ENCODE peak calls at places on chromosome 5, in five cellular contexts. One of them, this sample, is unnamed.
A peak's percentile ranks its signal among the peaks of the same experiment; 100 is the strongest.

GRCh38 chr5:94830520-94830919 is 212.1 kb downstream of the SLF1 start:
- DNase-seq in A549: no peak
- DNase-seq in GM12878: no peak
- DNase-seq in K562: peak; percentile 10
- DNase-seq in HepG2: no peak
- DNase-seq in this sample: peak; percentile 54

GRCh38 chr5:130836729-130837660 is 328.1 kb downstream of the HINT1 start:
- DNase-seq in HepG2: no peak
- DNase-seq in A549: no peak
- DNase-seq in K562: peak; percentile 4
- DNase-seq in GM12878: peak; percentile 13
- DNase-seq in this sample: no peak

GRCh38 chr5:145941677-145942130 is 5.3 kb downstream of the SH3RF2 start:
- DNase-seq in A549: no peak
- DNase-seq in HepG2: no peak
- DNase-seq in GM12878: no peak
- DNase-seq in K562: no peak
- DNase-seq in this sample: no peak

GRCh38 chr5:53318303-53318702 is 162.1 kb upstream of the FST start:
- DNase-seq in HepG2: no peak
- DNase-seq in K562: peak; percentile 1
- DNase-seq in A549: no peak
- DNase-seq in GM12878: no peak
- DNase-seq in this sample: peak; percentile 73

GRCh38 chr5:156755421-156756087 is 94.5 kb upstream of the PPP1R2B start:
- DNase-seq in HepG2: no peak
- DNase-seq in A549: no peak
- DNase-seq in GM12878: no peak
- DNase-seq in K562: no peak
- DNase-seq in this sample: no peak

GRCh38 chr5:82635561-82636288 is 357.6 kb upstream of the RPS23 start:
- DNase-seq in K562: no peak
- DNase-seq in HepG2: peak; percentile 98
- DNase-seq in GM12878: no peak
- DNase-seq in A549: peak; percentile 67
- DNase-seq in this sample: no peak

GRCh38 chr5:72472031-72472430 is 35.2 kb downstream of the ZNF366 start:
- DNase-seq in GM12878: no peak
- DNase-seq in K562: no peak
- DNase-seq in HepG2: no peak
- DNase-seq in A549: no peak
- DNase-seq in this sample: no peak

GRCh38 chr5:172648755-172649154 is 7.7 kb downstream of the NEURL1B start:
- DNase-seq in HepG2: no peak
- DNase-seq in A549: no peak
- DNase-seq in K562: no peak
- DNase-seq in GM12878: no peak
- DNase-seq in this sample: no peak

GRCh38 chr5:79831381-79831780 is 141.7 kb downstream of the CMYA5 start:
- DNase-seq in A549: no peak
- DNase-seq in HepG2: no peak
- DNase-seq in K562: peak; percentile 27
- DNase-seq in GM12878: no peak
- DNase-seq in this sample: no peak

GRCh38 chr5:84290161-84290560 is 94.5 kb downstream of the EDIL3 start:
- DNase-seq in A549: no peak
- DNase-seq in GM12878: no peak
- DNase-seq in HepG2: no peak
- DNase-seq in K562: no peak
- DNase-seq in this sample: no peak

GRCh38 chr5:67983251-67983941 is 232.2 kb upstream of the PIK3R1 start:
- DNase-seq in HepG2: no peak
- DNase-seq in A549: no peak
- DNase-seq in GM12878: no peak
- DNase-seq in K562: no peak
- DNase-seq in this sample: no peak

GRCh38 chr5:98927988-98928801 is 612 bp downstream of the CHD1 start:
- DNase-seq in GM12878: no peak
- DNase-seq in K562: peak; percentile 75
- DNase-seq in A549: peak; percentile 77
- DNase-seq in HepG2: peak; percentile 28
- DNase-seq in this sample: peak; percentile 78

GRCh38 chr5:77629553-77630245 is 8.8 kb downstream of the OTP start:
- DNase-seq in A549: no peak
- DNase-seq in K562: no peak
- DNase-seq in HepG2: no peak
- DNase-seq in GM12878: no peak
- DNase-seq in this sample: peak; percentile 52

GRCh38 chr5:144289277-144289676 is 118.6 kb downstream of the KCTD16 start:
- DNase-seq in GM12878: no peak
- DNase-seq in K562: no peak
- DNase-seq in A549: no peak
- DNase-seq in HepG2: no peak
- DNase-seq in this sample: no peak

GRCh38 chr5:40258205-40258604 is 421.5 kb upstream of the PTGER4 start:
- DNase-seq in A549: no peak
- DNase-seq in HepG2: no peak
- DNase-seq in K562: no peak
- DNase-seq in GM12878: no peak
- DNase-seq in this sample: no peak

GRCh38 chr5:33275921-33276705 is 164.7 kb upstream of the TARS1 start:
- DNase-seq in GM12878: no peak
- DNase-seq in HepG2: no peak
- DNase-seq in A549: no peak
- DNase-seq in K562: no peak
- DNase-seq in this sample: no peak

GRCh38 chr5:133509742-133510079 is 102.6 kb downstream of the FSTL4 start:
- DNase-seq in GM12878: no peak
- DNase-seq in HepG2: no peak
- DNase-seq in K562: no peak
- DNase-seq in A549: no peak
- DNase-seq in this sample: no peak

GRCh38 chr5:79971156-79971555 is 19.9 kb downstream of the MTX3 start:
- DNase-seq in K562: no peak
- DNase-seq in A549: no peak
- DNase-seq in HepG2: no peak
- DNase-seq in GM12878: no peak
- DNase-seq in this sample: no peak

GRCh38 chr5:151549713-151550112 is 41.4 kb downstream of the FAT2 start:
- DNase-seq in GM12878: no peak
- DNase-seq in A549: no peak
- DNase-seq in HepG2: no peak
- DNase-seq in K562: no peak
- DNase-seq in this sample: no peak
- H3K4me3 ChIP-seq in GM12878: no peak overlapping the region
- H3K4me3 ChIP-seq in A549: no peak overlapping the region
- H3K4me3 ChIP-seq in HepG2: no peak overlapping the region
- H3K4me3 ChIP-seq in K562: no peak overlapping the region
- H3K4me3 ChIP-seq in this sample: no peak overlapping the region

DNA sequence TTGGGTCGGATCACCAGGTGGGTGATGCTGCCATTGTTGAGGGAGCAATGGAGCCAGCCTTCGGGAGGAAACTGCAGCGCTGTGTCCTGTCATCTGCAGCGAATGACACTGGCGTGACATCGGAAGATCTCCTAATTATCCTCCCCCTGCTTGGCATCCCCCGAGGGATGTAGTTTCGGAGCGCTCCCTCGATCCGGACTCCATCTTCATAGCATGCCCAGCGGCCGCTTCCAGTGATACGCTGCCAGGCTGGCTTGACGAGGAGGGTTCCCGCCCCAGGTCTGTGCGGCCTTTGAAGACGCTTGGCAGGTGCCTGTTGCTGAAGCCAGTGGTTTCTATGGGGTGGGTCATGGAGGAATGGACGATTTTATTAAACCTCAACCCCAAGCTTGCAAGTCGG is 194.9 kb downstream of the MAN2A1 start:
- DNase-seq in HepG2: no peak
- DNase-seq in K562: no peak
- DNase-seq in GM12878: no peak
- DNase-seq in A549: no peak
- DNase-seq in this sample: no peak
- TF ChIP-seq JUNB in HepG2: no peak
- TF ChIP-seq JUNB in K562: no peak
- TF ChIP-seq JUNB in GM12878: no peak
- TF ChIP-seq JUNB in A549: no peak
- TF ChIP-seq JUNB in this sample: no peak

GRCh38 chr5:57658009-57658408 is 175.4 kb upstream of the ACTBL2 start:
- DNase-seq in GM12878: no peak
- DNase-seq in K562: no peak
- DNase-seq in A549: no peak
- DNase-seq in HepG2: no peak
- DNase-seq in this sample: no peak
- H3K4me3 ChIP-seq in GM12878: no peak overlapping the region
- H3K4me3 ChIP-seq in K562: no peak overlapping the region
- H3K4me3 ChIP-seq in A549: no peak overlapping the region
- H3K4me3 ChIP-seq in HepG2: no peak overlapping the region
- H3K4me3 ChIP-seq in this sample: no peak overlapping the region

DNA sequence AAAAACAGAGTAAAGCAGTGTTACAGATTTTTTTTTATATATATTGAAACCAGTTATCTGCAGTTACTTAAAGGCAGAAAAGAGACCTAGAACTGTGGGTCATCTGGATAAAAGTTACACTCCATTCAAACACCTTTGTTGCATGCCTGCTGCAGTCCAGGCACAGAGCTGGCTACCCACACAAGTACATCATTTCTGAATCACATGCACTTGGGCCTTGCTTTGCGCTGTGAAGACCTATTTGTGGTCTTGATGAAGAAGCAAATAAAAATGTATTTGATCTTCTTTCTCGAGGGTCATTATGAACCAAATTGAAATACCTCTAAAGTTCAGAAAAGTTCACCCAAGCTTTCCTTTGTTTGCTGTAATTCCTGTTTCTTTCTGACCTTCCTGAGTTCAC is 503.0 kb upstream of the ZNF608 start:
- DNase-seq in HepG2: no peak
- DNase-seq in GM12878: no peak
- DNase-seq in K562: no peak
- DNase-seq in A549: no peak
- DNase-seq in this sample: no peak
- TF ChIP-seq JUNB in HepG2: no peak
- TF ChIP-seq JUNB in GM12878: no peak
- TF ChIP-seq JUNB in K562: no peak
- TF ChIP-seq JUNB in A549: no peak
- TF ChIP-seq JUNB in this sample: no peak

GRCh38 chr5:59795141-59795540 is 98.4 kb downstream of the PDE4D start:
- DNase-seq in HepG2: no peak
- DNase-seq in A549: no peak
- DNase-seq in GM12878: no peak
- DNase-seq in K562: no peak
- DNase-seq in this sample: no peak

GRCh38 chr5:59800375-59800893 is 93.1 kb downstream of the PDE4D start:
- DNase-seq in GM12878: no peak
- DNase-seq in A549: no peak
- DNase-seq in K562: no peak
- DNase-seq in HepG2: no peak
- DNase-seq in this sample: peak; percentile 30

GRCh38 chr5:59798862-59799667 is 94.5 kb downstream of the PDE4D start:
- DNase-seq in GM12878: peak; percentile 60
- DNase-seq in K562: no peak
- DNase-seq in HepG2: no peak
- DNase-seq in A549: no peak
- DNase-seq in this sample: no peak

DNA sequence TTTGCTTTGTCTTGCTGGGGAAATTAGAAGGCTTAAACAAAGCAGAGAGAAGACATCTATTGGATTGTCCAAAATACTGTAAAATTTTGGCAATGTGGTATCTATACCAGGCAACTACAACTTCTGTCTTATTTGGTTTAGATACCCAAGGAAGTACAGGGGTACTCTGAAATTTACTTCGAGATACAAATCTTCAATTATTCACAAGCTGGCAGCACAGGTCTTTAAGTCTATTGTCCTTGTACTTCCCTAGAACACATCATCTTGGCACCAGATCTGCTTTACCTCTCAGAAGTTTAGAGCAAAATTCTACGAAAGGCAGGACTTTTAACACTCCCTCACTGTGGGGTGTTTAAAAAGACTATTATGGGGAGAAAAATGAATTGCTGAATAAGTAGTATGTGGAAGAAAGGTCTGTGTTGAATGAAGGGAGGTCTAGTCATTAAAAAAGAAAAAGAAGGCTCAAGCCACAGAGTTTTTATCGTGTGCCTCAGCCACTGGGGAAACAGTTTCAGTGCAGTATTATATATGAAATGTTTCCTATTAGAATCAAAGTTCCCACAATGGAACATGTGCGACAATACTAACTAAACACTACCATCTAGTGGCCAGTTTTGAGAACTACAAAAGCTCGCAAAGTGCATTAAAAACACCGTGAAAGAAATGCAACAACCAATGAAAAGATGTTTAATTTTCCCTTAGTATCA is 93.7 kb downstream of the PDE4D start:
- DNase-seq in GM12878: peak; percentile 24
- DNase-seq in A549: peak; percentile 29
- DNase-seq in K562: peak; percentile 50
- DNase-seq in HepG2: peak; percentile 7
- DNase-seq in this sample: peak; percentile 74
- H3K4me3 ChIP-seq in GM12878: no peak overlapping the region
- H3K4me3 ChIP-seq in A549: peak overlapping the region; percentile 22
- H3K4me3 ChIP-seq in K562: no peak overlapping the region
- H3K4me3 ChIP-seq in HepG2: no peak overlapping the region
- H3K4me3 ChIP-seq in this sample: no peak overlapping the region